ENCODE peak calls at places on chromosomes 3 and 15, in four cellular contexts. R, L, M and Q are unnamed samples.
A peak's percentile ranks its signal among the peaks of the same experiment; 100 is the strongest.

GRCh38 chr15:64460737-64461576 is 579 bp downstream of the ZNF609 start:
- DNase-seq in R (peak; percentile 84), L (peak; percentile 65), M (no peak), Q (peak; percentile 66)

GRCh38 chr15:78046796-78047341 is 30.6 kb downstream of the TBC1D2B start:
- DNase-seq in R (no peak), L (no peak), M (no peak), Q (no peak)

GRCh38 chr3:76470285-76470684 is 569.6 kb upstream of the ROBO2 start:
- DNase-seq in R (no peak), L (no peak), M (no peak), Q (no peak)

GRCh38 chr3:168951884-168952283 is 711.6 kb downstream of the MECOM start:
- DNase-seq in R (no peak), L (no peak), M (no peak), Q (no peak)

GRCh38 chr3:178966299-178967183 is 105.1 kb downstream of the ZMAT3 start:
- DNase-seq in R (no peak), L (peak; percentile 19), M (peak; percentile 32), Q (peak; percentile 3)

GRCh38 chr15:74200871-74201419 is 1.6 kb downstream of the STRA6 start:
- DNase-seq in R (no peak), L (peak; percentile 56), M (no peak), Q (no peak)

GRCh38 chr3:45544024-45544718 is 50.4 kb upstream of the LIMD1 start:
- DNase-seq in R (no peak), L (no peak), M (no peak), Q (peak; percentile 15)

GRCh38 chr3:101943028-101943427 is 93.7 kb downstream of the NFKBIZ start:
- DNase-seq in R (no peak), L (no peak), M (no peak), Q (no peak)

GRCh38 chr3:39401983-39402382 is 4.5 kb upstream of the RPSA start:
- DNase-seq in R (no peak), L (no peak), M (no peak), Q (no peak)

GRCh38 chr15:70753101-70753829 is 10.1 kb downstream of the UACA start:
- DNase-seq in R (no peak), L (no peak), M (no peak), Q (no peak)

GRCh38 chr3:146780251-146780650 is 175.1 kb upstream of the PLSCR5 start:
- DNase-seq in R (no peak), L (no peak), M (no peak), Q (no peak)

GRCh38 chr3:158918008-158918407 is 116.2 kb downstream of the MFSD1 start:
- DNase-seq in R (peak; percentile 15), L (peak; percentile 58), M (no peak), Q (peak; percentile 45)

GRCh38 chr3:57234613-57235575 is 7.4 kb downstream of the APPL1 start:
- DNase-seq in R (no peak), L (no peak), M (no peak), Q (no peak)

GRCh38 chr3:129016725-129017530 is 15.8 kb downstream of the EFCC1 start:
- DNase-seq in R (no peak), L (no peak), M (no peak), Q (no peak)

GRCh38 chr3:106392905-106393304 is 524.1 kb upstream of the CBLB start:
- DNase-seq in R (no peak), L (no peak), M (no peak), Q (no peak)

GRCh38 chr3:24748472-24748871 is 253.8 kb upstream of the THRB start:
- DNase-seq in R (no peak), L (no peak), M (no peak), Q (no peak)
- TF ChIP-seq PBX3 in R (no peak), L (no peak), M (no peak), Q (no peak)

GRCh38 chr3:136194409-136195257 is 1.5 kb downstream of the MSL2 start:
- DNase-seq in R (no peak), L (peak; percentile 35), M (peak; percentile 24), Q (no peak)
- TF ChIP-seq REST in R (no peak), L (no peak), M (no peak), Q (no peak)

DNA sequence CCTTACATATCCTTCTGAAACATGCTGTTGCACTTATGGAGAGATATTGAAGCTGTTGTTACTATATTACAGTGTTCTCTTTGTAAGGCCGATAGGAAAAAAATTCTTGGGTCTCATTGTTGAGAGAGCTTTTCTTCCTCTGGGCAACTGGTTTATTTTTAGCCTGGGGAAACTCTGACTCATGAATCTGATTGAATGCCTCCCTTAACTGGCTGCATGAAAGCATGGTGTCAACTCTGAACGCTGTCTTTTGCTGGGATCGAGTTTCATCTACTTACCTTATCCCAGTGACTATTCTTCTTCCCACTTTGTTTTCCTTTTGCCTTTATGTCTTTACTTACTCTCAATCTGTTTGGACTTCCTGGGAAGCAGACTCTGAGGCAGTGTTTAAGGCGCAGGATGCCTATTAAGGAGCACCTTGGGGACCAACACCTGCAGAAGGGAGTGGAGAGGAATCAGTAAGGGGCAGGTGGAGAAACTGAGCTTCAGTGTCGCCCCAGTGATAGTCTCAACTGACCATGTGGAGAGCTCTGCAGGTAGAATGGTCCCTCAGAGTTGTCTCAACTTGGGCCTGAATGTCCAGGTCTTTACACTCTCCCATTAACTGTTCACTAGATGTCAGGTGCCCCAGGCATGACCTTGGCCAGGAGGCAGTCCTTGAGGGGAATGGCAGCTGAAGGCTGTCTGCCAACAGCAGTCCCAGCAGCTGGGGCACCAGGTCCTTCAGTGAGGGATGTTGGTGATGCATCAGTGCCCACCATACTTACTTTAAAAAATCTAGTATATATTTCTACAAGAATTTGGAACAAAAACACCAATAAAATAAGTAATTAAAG is 88.9 kb upstream of the CCNL1 start:
- DNase-seq in R (peak; percentile 10), L (no peak), M (no peak), Q (peak; percentile 10)
- TF ChIP-seq PBX3 in R (no peak), L (peak; percentile 85), M (no peak), Q (no peak)

GRCh38 chr15:75453703-75454470 is 2.4 kb upstream of the SIN3A start:
- DNase-seq in R (peak; percentile 99), L (peak; percentile 91), M (peak; percentile 98), Q (peak; percentile 100)
- TF ChIP-seq REST in R (no peak), L (no peak), M (no peak), Q (no peak)

DNA sequence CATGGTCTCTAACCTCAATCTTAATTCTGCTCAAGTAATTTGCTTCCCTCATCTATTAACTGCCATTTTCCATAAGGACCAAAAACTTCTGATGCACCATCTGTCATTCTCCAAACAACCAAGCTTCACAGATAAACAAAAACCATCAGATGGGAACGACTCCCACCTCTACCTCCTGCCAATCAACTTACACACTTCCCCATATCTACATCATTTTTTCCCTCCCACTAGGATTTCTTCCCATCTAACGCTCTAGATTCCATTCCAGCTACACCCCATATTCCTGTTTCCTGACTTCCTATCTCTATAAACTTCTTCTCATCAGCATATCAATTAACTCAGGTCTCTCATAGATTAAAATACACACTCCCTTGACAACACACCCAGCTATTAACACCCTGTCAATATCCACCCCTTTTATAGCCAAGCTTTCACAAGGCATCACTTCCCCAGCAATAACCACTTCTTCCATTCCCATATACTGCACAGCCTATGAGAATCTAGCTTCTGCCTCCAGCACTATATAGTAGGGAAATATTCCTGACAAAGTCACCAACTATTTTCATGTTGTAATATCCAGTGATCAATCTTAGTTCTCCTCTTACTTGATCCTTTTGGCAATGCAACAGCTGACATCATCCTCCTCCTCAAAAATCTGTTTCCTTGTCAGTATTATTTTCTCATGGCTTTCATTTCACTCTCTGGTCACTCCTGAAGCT is 39.2 kb downstream of the SNX4 start:
- DNase-seq in R (no peak), L (no peak), M (no peak), Q (no peak)
- TF ChIP-seq PBX3 in R (no peak), L (no peak), M (no peak), Q (no peak)

DNA sequence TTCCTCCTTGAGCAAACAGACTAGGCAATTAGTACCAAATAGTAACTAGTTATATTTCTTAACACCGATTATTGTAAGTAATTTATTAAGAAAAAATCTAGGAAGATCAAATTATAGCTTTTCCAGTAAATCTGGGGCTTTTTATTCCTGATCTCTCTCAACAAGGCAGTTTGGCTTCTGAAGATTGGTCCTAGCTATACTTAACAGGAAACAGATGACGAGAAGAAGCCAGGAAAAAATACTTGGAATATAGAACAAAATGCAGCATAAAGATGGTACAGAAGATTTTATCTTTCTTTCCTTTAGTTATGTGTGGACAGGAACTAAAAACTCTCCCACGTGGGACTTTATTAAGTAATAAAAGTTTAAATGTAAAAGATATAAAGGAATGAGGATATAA is 8.1 kb downstream of the B3GNT5 start:
- DNase-seq in R (no peak), L (no peak), M (no peak), Q (no peak)
- TF ChIP-seq REST in R (no peak), L (no peak), M (no peak), Q (no peak)

GRCh38 chr3:184168363-184169120 is 6.1 kb upstream of the AP2M1 start:
- DNase-seq in R (no peak), L (no peak), M (no peak), Q (no peak)
- TF ChIP-seq PBX3 in R (no peak), L (no peak), M (no peak), Q (no peak)

GRCh38 chr15:52018693-52019393 is at the start of gene MAPK6:
- DNase-seq in R (peak; percentile 95), L (peak; percentile 100), M (peak; percentile 71), Q (peak; percentile 80)

GRCh38 chr15:52021128-52021671 is 2.2 kb downstream of the MAPK6 start:
- DNase-seq in R (peak; percentile 86), L (peak; percentile 33), M (no peak), Q (peak; percentile 74)

GRCh38 chr15:52020253-52021085 is 1.4 kb downstream of the MAPK6 start:
- DNase-seq in R (no peak), L (no peak), M (no peak), Q (no peak)

GRCh38 chr15:52018244-52018643 is 775 bp upstream of the MAPK6 start:
- DNase-seq in R (no peak), L (no peak), M (no peak), Q (no peak)

GRCh38 chr15:52019394-52020252 is 604 bp downstream of the MAPK6 start:
- DNase-seq in R (peak; percentile 95), L (peak; percentile 96), M (no peak), Q (peak; percentile 75)
- TF ChIP-seq REST in R (no peak), L (peak; percentile 29), M (no peak), Q (peak; percentile 12)